ENCODE peak calls at places on chromosome 7, in eight cellular contexts. V, T, F, Z, E, C, U and J are unnamed samples.

GRCh38 chr7:67398916-67399315 is 402.3 kb downstream of the TYW1 start:
- DNase-seq in C (no peak), E (no peak), V (no peak), F (no peak), T (no peak), U (no peak), Z (no peak), J (no peak)

GRCh38 chr7:148230341-148230740 is 360.2 kb upstream of the C7orf33 start:
- DNase-seq in C (no peak), F (no peak), U (no peak), Z (no peak), E (no peak), V (no peak), T (no peak), J (no peak)

GRCh38 chr7:50321678-50322077 is 17.2 kb downstream of the IKZF1 start:
- DNase-seq in C (no peak), Z (no peak), F (no peak), T (no peak), E (no peak), V (no peak), U (no peak), J (no peak)

GRCh38 chr7:112487457-112487856 is 6.7 kb downstream of the LSMEM1 start:
- DNase-seq in V (no peak), U (no peak), Z (no peak), F (no peak), E (no peak), T (no peak), C (no peak), J (no peak)

GRCh38 chr7:80078159-80078731 is 56.4 kb upstream of the GNAI1 start:
- DNase-seq in U (no peak), Z (no peak), T (no peak), C (no peak), F (peak; percentile 12), E (no peak), V (no peak), J (no peak)

GRCh38 chr7:101995121-101995520 is 177.7 kb downstream of the CUX1 start:
- DNase-seq in V (no peak), F (no peak), E (no peak), T (no peak), U (no peak), Z (no peak), C (no peak), J (no peak)

GRCh38 chr7:103718482-103719415 is 270.7 kb downstream of the RELN start:
- DNase-seq in E (no peak), F (peak; percentile 16), C (no peak), V (no peak), T (no peak), Z (no peak), U (no peak), J (no peak)

GRCh38 chr7:68461430-68461829 is 1136.8 kb upstream of the AUTS2 start:
- DNase-seq in T (no peak), F (peak; percentile 79), Z (no peak), V (no peak), U (no peak), C (no peak), E (no peak), J (no peak)

GRCh38 chr7:45359250-45359649 is 201.7 kb downstream of the RAMP3 start:
- DNase-seq in Z (no peak), V (no peak), T (no peak), U (no peak), C (no peak), F (no peak), E (no peak), J (no peak)

GRCh38 chr7:112462236-112462635 is 12.0 kb downstream of the IFRD1 start:
- DNase-seq in Z (peak; percentile 94), C (no peak), F (peak; percentile 91), E (no peak), V (no peak), U (no peak), T (no peak), J (no peak)

GRCh38 chr7:37068902-37069301 is 344.6 kb upstream of the AOAH start:
- DNase-seq in U (no peak), Z (no peak), T (no peak), V (no peak), F (no peak), E (no peak), C (no peak), J (no peak)

GRCh38 chr7:155752756-155753445 is 59.4 kb downstream of the SHH start:
- DNase-seq in C (no peak), U (no peak), F (no peak), Z (no peak), T (no peak), E (no peak), V (no peak), J (no peak)

GRCh38 chr7:142483659-142484317 is 225.9 kb upstream of the PRSS58 start:
- DNase-seq in F (no peak), V (no peak), C (no peak), T (no peak), U (no peak), E (no peak), Z (no peak), J (no peak)
- TF ChIP-seq CTCF in F (no peak), V (peak; percentile 23), C (no peak), T (no peak), U (no peak), E (no peak), Z (no peak), J (no peak)

GRCh38 chr7:93228302-93228701 is 2.0 kb upstream of the HEPACAM2 start:
- DNase-seq in U (no peak), Z (no peak), T (no peak), E (no peak), V (no peak), C (no peak), F (peak; percentile 66), J (no peak)

GRCh38 chr7:93226310-93226709 is at the start of gene HEPACAM2:
- DNase-seq in U (no peak), E (no peak), C (no peak), T (no peak), Z (no peak), V (no peak), F (no peak), J (no peak)

GRCh38 chr7:93232673-93233018 is 480 bp downstream of the VPS50 start:
- DNase-seq in V (no peak), C (no peak), U (no peak), Z (no peak), T (no peak), F (no peak), E (no peak), J (no peak)

GRCh38 chr7:93231264-93231663 is 902 bp upstream of the VPS50 start:
- DNase-seq in T (no peak), U (no peak), F (no peak), Z (no peak), V (no peak), C (no peak), E (no peak), J (no peak)

DNA sequence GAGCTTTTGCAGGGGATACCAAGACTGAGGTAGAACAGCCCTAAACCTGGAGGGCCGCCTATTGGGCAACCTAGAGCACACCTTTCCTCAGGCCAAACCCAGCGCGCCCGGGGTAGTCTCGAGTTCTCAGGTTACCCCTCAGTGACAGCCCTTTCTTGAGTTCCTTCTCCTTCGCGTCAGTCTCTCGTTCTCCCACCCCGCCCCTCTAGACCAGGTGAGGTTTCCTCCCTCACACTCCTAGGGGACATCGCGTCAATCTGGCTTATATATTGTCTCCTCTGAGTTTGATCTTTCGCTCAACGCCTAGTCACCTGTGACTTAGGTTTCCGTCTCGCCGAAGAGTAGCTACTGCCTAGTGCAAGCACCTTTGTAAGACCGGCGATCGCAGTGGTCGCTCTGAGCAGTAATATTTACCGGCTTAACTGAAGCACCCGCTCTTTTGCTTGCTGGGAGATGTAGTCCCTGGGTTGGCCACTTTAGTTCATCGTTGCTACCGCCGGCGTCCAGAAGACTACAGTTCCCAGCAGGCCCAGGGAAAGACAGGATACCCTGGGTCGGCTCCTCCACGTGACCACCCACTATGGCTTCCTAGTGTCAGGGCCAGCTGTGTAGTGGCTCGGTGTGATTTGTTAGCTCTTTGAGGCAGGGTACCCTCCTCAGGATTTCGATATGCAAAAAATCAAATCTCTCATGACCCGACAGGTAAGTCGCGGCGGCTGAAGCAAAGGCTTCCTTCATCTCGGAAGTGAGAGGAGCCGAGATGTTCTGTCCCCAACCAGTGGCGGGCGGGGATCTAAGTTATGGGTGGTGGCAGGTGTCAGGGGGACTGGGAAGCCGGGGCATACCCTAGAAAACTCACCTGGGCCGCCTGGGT is at the start of gene VPS50:
- DNase-seq in V (peak; percentile 98), E (peak; percentile 74), C (peak; percentile 95), T (peak; percentile 97), F (peak; percentile 94), U (peak; percentile 79), Z (peak; percentile 66), J (peak; percentile 82)
- TF ChIP-seq CTCF in V (peak; percentile 35), E (no peak), C (no peak), T (no peak), F (no peak), U (peak; percentile 46), Z (no peak), J (peak; percentile 17)

DNA sequence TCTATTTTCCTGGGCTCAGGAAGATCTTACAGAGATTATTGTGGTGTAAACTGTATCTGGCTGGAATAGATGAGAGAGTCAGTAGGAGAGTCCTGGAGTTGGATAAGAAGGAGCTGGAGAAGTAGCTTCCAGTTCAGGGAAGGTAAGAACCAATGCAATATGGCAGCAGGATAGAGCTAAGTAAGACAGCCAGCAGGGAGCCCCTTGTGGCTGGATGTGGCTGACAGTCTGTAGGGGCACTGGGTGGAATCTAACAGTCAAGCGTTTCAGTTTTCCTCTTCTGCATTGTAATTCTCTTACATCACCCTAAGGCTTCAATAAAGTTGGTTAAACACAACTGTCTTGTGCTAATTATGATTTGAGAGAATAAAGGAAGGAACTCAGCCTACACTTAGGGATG is 105.8 kb upstream of the EEPD1 start:
- DNase-seq in U (no peak), F (peak; percentile 19), C (no peak), E (no peak), V (no peak), Z (no peak), T (no peak), J (no peak)
- TF ChIP-seq CTCF in U (no peak), F (peak; percentile 29), C (no peak), E (no peak), V (peak; percentile 40), Z (no peak), T (no peak), J (peak; percentile 15)

GRCh38 chr7:114539575-114539974 is 125.0 kb downstream of the FOXP2 start:
- DNase-seq in F (peak; percentile 9), C (no peak), T (no peak), Z (no peak), U (no peak), V (no peak), E (no peak), J (no peak)
- TF ChIP-seq CTCF in F (peak; percentile 58), C (peak; percentile 8), T (no peak), Z (peak; percentile 63), U (peak; percentile 6), V (peak; percentile 42), E (no peak), J (peak; percentile 44)

GRCh38 chr7:108459922-108460551 is 3.8 kb upstream of the NRCAM start:
- DNase-seq in E (no peak), V (no peak), T (no peak), U (no peak), Z (no peak), F (peak; percentile 15), C (no peak), J (no peak)
- TF ChIP-seq CTCF in E (no peak), V (peak; percentile 66), T (no peak), U (peak; percentile 24), Z (peak; percentile 75), F (peak; percentile 57), C (peak; percentile 44), J (peak; percentile 61)

GRCh38 chr7:123492485-123492884 is 41.9 kb downstream of the IQUB start:
- DNase-seq in E (no peak), T (no peak), F (no peak), U (no peak), C (no peak), Z (no peak), V (no peak), J (no peak)
- TF ChIP-seq CTCF in E (no peak), T (no peak), F (peak; percentile 16), U (no peak), C (no peak), Z (no peak), V (peak; percentile 50), J (peak; percentile 18)